ENCODE peak calls at places on chromosomes 6 and 20, in seven cellular contexts. One of them, this sample, is unnamed.

GRCh38 chr20:38143646-38144554 is 21.2 kb downstream of the TGM2 start:
- DNase-seq in epithelial cell of esophagus: peak
- DNase-seq in IMR-90: peak
- DNase-seq in mucosa of descending colon: peak
- DNase-seq in heart right ventricle: no peak
- DNase-seq in thyroid gland: no peak
- DNase-seq in A549: peak
- DNase-seq in this sample: no peak

GRCh38 chr20:59616306-59616705 is 12.0 kb downstream of the PHACTR3 start:
- DNase-seq in heart right ventricle: no peak
- DNase-seq in IMR-90: no peak
- DNase-seq in epithelial cell of esophagus: no peak
- DNase-seq in thyroid gland: no peak
- DNase-seq in mucosa of descending colon: no peak
- DNase-seq in A549: no peak
- DNase-seq in this sample: no peak

GRCh38 chr6:99589907-99590493 is 16.6 kb upstream of the PRDM13 start:
- DNase-seq in IMR-90: no peak
- DNase-seq in thyroid gland: no peak
- DNase-seq in mucosa of descending colon: no peak
- DNase-seq in epithelial cell of esophagus: no peak
- DNase-seq in A549: no peak
- DNase-seq in heart right ventricle: no peak
- DNase-seq in this sample: no peak

GRCh38 chr6:32047084-32047478 is 8.9 kb downstream of the CYP21A2 start:
- DNase-seq in thyroid gland: no peak
- DNase-seq in mucosa of descending colon: peak
- DNase-seq in A549: no peak
- DNase-seq in epithelial cell of esophagus: no peak
- DNase-seq in heart right ventricle: peak
- DNase-seq in IMR-90: peak
- DNase-seq in this sample: no peak

GRCh38 chr20:58642465-58642864 is 8.6 kb upstream of the STX16 start:
- DNase-seq in epithelial cell of esophagus: no peak
- DNase-seq in heart right ventricle: no peak
- DNase-seq in IMR-90: no peak
- DNase-seq in mucosa of descending colon: no peak
- DNase-seq in thyroid gland: no peak
- DNase-seq in A549: no peak
- DNase-seq in this sample: no peak

GRCh38 chr6:6634735-6635075 is 46.2 kb downstream of the LY86 start:
- DNase-seq in mucosa of descending colon: no peak
- DNase-seq in thyroid gland: no peak
- DNase-seq in heart right ventricle: no peak
- DNase-seq in A549: no peak
- DNase-seq in epithelial cell of esophagus: no peak
- DNase-seq in IMR-90: no peak
- DNase-seq in this sample: no peak

GRCh38 chr6:106155219-106155830 is 69.2 kb downstream of the PRDM1 start:
- DNase-seq in heart right ventricle: no peak
- DNase-seq in A549: no peak
- DNase-seq in mucosa of descending colon: no peak
- DNase-seq in IMR-90: no peak
- DNase-seq in epithelial cell of esophagus: no peak
- DNase-seq in thyroid gland: no peak
- DNase-seq in this sample: no peak

GRCh38 chr6:119683022-119683421 is 333.5 kb upstream of the MAN1A1 start:
- DNase-seq in epithelial cell of esophagus: peak
- DNase-seq in heart right ventricle: no peak
- DNase-seq in A549: no peak
- DNase-seq in mucosa of descending colon: no peak
- DNase-seq in thyroid gland: no peak
- DNase-seq in IMR-90: no peak
- DNase-seq in this sample: no peak

GRCh38 chr20:38157635-38158495 is 7.2 kb downstream of the TGM2 start:
- DNase-seq in heart right ventricle: no peak
- DNase-seq in mucosa of descending colon: no peak
- DNase-seq in A549: no peak
- DNase-seq in IMR-90: peak
- DNase-seq in epithelial cell of esophagus: no peak
- DNase-seq in thyroid gland: no peak
- DNase-seq in this sample: no peak

GRCh38 chr6:33745558-33745957 is 1.1 kb downstream of the IP6K3 start:
- DNase-seq in A549: no peak
- DNase-seq in IMR-90: peak
- DNase-seq in epithelial cell of esophagus: no peak
- DNase-seq in heart right ventricle: no peak
- DNase-seq in thyroid gland: no peak
- DNase-seq in mucosa of descending colon: no peak
- DNase-seq in this sample: no peak

GRCh38 chr6:142275146-142276006 is 26.4 kb upstream of the ADGRG6 start:
- DNase-seq in epithelial cell of esophagus: peak
- DNase-seq in IMR-90: peak
- DNase-seq in A549: peak
- DNase-seq in heart right ventricle: no peak
- DNase-seq in mucosa of descending colon: no peak
- DNase-seq in thyroid gland: no peak
- DNase-seq in this sample: no peak

GRCh38 chr6:32742374-32742773 is 1.2 kb downstream of the HLA-DQA2 start:
- DNase-seq in thyroid gland: no peak
- DNase-seq in A549: no peak
- DNase-seq in heart right ventricle: no peak
- DNase-seq in IMR-90: no peak
- DNase-seq in mucosa of descending colon: no peak
- DNase-seq in epithelial cell of esophagus: no peak
- DNase-seq in this sample: no peak

GRCh38 chr6:42877695-42878094 is 1.7 kb upstream of the RPL7L1 start:
- DNase-seq in mucosa of descending colon: no peak
- DNase-seq in heart right ventricle: no peak
- DNase-seq in IMR-90: no peak
- DNase-seq in thyroid gland: no peak
- DNase-seq in epithelial cell of esophagus: no peak
- DNase-seq in A549: no peak
- DNase-seq in this sample: no peak

GRCh38 chr6:42879372-42880239 is at the start of gene RPL7L1:
- DNase-seq in IMR-90: peak
- DNase-seq in epithelial cell of esophagus: peak
- DNase-seq in mucosa of descending colon: peak
- DNase-seq in A549: peak
- DNase-seq in heart right ventricle: peak
- DNase-seq in thyroid gland: peak
- DNase-seq in this sample: peak
- TF ChIP-seq CTCF in IMR-90: no peak
- TF ChIP-seq CTCF in epithelial cell of esophagus: no peak
- TF ChIP-seq CTCF in mucosa of descending colon: peak
- TF ChIP-seq CTCF in A549: no peak
- TF ChIP-seq CTCF in heart right ventricle: no peak
- TF ChIP-seq CTCF in thyroid gland: peak
- TF ChIP-seq CTCF in this sample: peak

GRCh38 chr20:63775096-63775978 is 35.8 kb downstream of the SLC2A4RG start:
- DNase-seq in IMR-90: peak
- DNase-seq in heart right ventricle: peak
- DNase-seq in mucosa of descending colon: peak
- DNase-seq in epithelial cell of esophagus: no peak
- DNase-seq in thyroid gland: peak
- DNase-seq in A549: no peak
- DNase-seq in this sample: peak
- TF ChIP-seq CTCF in IMR-90: peak
- TF ChIP-seq CTCF in heart right ventricle: peak
- TF ChIP-seq CTCF in mucosa of descending colon: no peak
- TF ChIP-seq CTCF in epithelial cell of esophagus: peak
- TF ChIP-seq CTCF in thyroid gland: peak
- TF ChIP-seq CTCF in A549: peak
- TF ChIP-seq CTCF in this sample: peak

GRCh38 chr6:101434601-101435000 is 41.1 kb downstream of the GRIK2 start:
- DNase-seq in epithelial cell of esophagus: no peak
- DNase-seq in A549: no peak
- DNase-seq in IMR-90: no peak
- DNase-seq in mucosa of descending colon: no peak
- DNase-seq in heart right ventricle: no peak
- DNase-seq in thyroid gland: no peak
- DNase-seq in this sample: no peak
- TF ChIP-seq CTCF in epithelial cell of esophagus: no peak
- TF ChIP-seq CTCF in A549: no peak
- TF ChIP-seq CTCF in IMR-90: no peak
- TF ChIP-seq CTCF in mucosa of descending colon: no peak
- TF ChIP-seq CTCF in heart right ventricle: no peak
- TF ChIP-seq CTCF in thyroid gland: no peak
- TF ChIP-seq CTCF in this sample: no peak

DNA sequence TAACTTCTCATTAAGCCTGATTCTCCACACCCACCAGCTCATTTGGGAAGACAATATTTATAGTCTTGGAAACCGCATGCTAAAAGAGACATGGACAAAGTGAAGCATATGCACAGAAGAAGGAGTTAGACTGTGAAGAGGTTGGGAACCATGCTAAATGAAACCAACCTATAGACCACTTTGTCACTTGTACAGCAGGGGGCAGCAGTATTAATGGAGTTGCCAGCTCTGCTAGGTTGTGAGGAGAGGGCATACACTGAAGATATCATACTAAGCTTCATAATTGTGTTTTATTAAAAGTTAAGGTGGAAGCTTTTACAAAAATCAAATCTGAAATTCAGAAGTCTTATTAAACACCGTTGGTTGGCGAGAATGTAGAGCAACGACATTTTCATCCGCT is 38.3 kb upstream of the HMGCLL1 start:
- DNase-seq in epithelial cell of esophagus: peak
- DNase-seq in IMR-90: peak
- DNase-seq in A549: no peak
- DNase-seq in thyroid gland: no peak
- DNase-seq in heart right ventricle: no peak
- DNase-seq in mucosa of descending colon: no peak
- DNase-seq in this sample: no peak
- TF ChIP-seq CTCF in epithelial cell of esophagus: peak
- TF ChIP-seq CTCF in IMR-90: peak
- TF ChIP-seq CTCF in A549: peak
- TF ChIP-seq CTCF in thyroid gland: no peak
- TF ChIP-seq CTCF in heart right ventricle: peak
- TF ChIP-seq CTCF in mucosa of descending colon: no peak
- TF ChIP-seq CTCF in this sample: no peak

GRCh38 chr6:37209461-37210205 is 39.7 kb downstream of the PIM1 start:
- DNase-seq in heart right ventricle: no peak
- DNase-seq in thyroid gland: no peak
- DNase-seq in IMR-90: no peak
- DNase-seq in mucosa of descending colon: no peak
- DNase-seq in A549: no peak
- DNase-seq in epithelial cell of esophagus: no peak
- DNase-seq in this sample: no peak

GRCh38 chr6:37210313-37210898 is 40.5 kb downstream of the PIM1 start:
- DNase-seq in mucosa of descending colon: no peak
- DNase-seq in thyroid gland: peak
- DNase-seq in heart right ventricle: no peak
- DNase-seq in IMR-90: peak
- DNase-seq in epithelial cell of esophagus: peak
- DNase-seq in A549: peak
- DNase-seq in this sample: peak

GRCh38 chr6:37206674-37207073 is 36.7 kb downstream of the PIM1 start:
- DNase-seq in epithelial cell of esophagus: no peak
- DNase-seq in IMR-90: no peak
- DNase-seq in A549: no peak
- DNase-seq in mucosa of descending colon: no peak
- DNase-seq in heart right ventricle: no peak
- DNase-seq in thyroid gland: no peak
- DNase-seq in this sample: no peak

GRCh38 chr6:37207903-37208456 is 38.0 kb downstream of the PIM1 start:
- DNase-seq in thyroid gland: peak
- DNase-seq in epithelial cell of esophagus: peak
- DNase-seq in IMR-90: peak
- DNase-seq in heart right ventricle: peak
- DNase-seq in A549: peak
- DNase-seq in mucosa of descending colon: peak
- DNase-seq in this sample: peak

GRCh38 chr6:37208793-37209192 is 38.8 kb downstream of the PIM1 start:
- DNase-seq in A549: no peak
- DNase-seq in IMR-90: no peak
- DNase-seq in epithelial cell of esophagus: no peak
- DNase-seq in heart right ventricle: no peak
- DNase-seq in mucosa of descending colon: no peak
- DNase-seq in thyroid gland: no peak
- DNase-seq in this sample: no peak
- TF ChIP-seq CTCF in A549: no peak
- TF ChIP-seq CTCF in IMR-90: no peak
- TF ChIP-seq CTCF in epithelial cell of esophagus: no peak
- TF ChIP-seq CTCF in heart right ventricle: no peak
- TF ChIP-seq CTCF in mucosa of descending colon: no peak
- TF ChIP-seq CTCF in thyroid gland: no peak
- TF ChIP-seq CTCF in this sample: no peak

DNA sequence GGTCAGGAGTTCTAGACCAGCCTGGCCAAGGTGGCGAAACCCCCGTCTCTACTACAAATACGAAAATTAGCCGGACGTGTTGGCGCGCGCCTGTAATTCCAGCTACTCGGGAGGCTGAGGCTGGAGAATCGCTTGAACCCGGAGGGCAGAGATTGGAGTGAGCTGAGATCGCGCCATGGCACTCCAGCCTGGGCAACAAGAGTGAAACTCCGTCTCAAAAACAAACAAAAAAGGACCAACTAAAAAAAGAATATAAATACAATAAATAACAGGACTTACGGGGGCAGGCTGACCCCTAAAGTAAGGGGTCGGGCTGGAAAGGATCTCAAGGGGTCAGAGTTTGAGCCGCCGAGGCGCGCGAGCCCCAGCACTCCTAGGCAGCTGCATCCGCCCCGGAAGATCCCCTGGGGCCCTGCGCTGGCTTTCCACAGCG is 509 bp upstream of the TPD52L2 start:
- DNase-seq in mucosa of descending colon: no peak
- DNase-seq in heart right ventricle: no peak
- DNase-seq in IMR-90: no peak
- DNase-seq in epithelial cell of esophagus: no peak
- DNase-seq in A549: no peak
- DNase-seq in thyroid gland: no peak
- DNase-seq in this sample: no peak
- TF ChIP-seq CTCF in mucosa of descending colon: no peak
- TF ChIP-seq CTCF in heart right ventricle: no peak
- TF ChIP-seq CTCF in IMR-90: no peak
- TF ChIP-seq CTCF in epithelial cell of esophagus: no peak
- TF ChIP-seq CTCF in A549: no peak
- TF ChIP-seq CTCF in thyroid gland: no peak
- TF ChIP-seq CTCF in this sample: no peak

GRCh38 chr6:137102851-137103492 is 58.2 kb upstream of the IL20RA start:
- DNase-seq in A549: no peak
- DNase-seq in thyroid gland: no peak
- DNase-seq in IMR-90: no peak
- DNase-seq in epithelial cell of esophagus: no peak
- DNase-seq in mucosa of descending colon: no peak
- DNase-seq in heart right ventricle: no peak
- DNase-seq in this sample: no peak
- TF ChIP-seq CTCF in A549: no peak
- TF ChIP-seq CTCF in thyroid gland: no peak
- TF ChIP-seq CTCF in IMR-90: no peak
- TF ChIP-seq CTCF in epithelial cell of esophagus: no peak
- TF ChIP-seq CTCF in mucosa of descending colon: no peak
- TF ChIP-seq CTCF in heart right ventricle: no peak
- TF ChIP-seq CTCF in this sample: no peak

GRCh38 chr6:43203029-43203717 is 21.2 kb downstream of the CUL9 start:
- DNase-seq in epithelial cell of esophagus: no peak
- DNase-seq in thyroid gland: no peak
- DNase-seq in mucosa of descending colon: no peak
- DNase-seq in A549: no peak
- DNase-seq in heart right ventricle: no peak
- DNase-seq in IMR-90: no peak
- DNase-seq in this sample: no peak
- TF ChIP-seq CTCF in epithelial cell of esophagus: no peak
- TF ChIP-seq CTCF in thyroid gland: no peak
- TF ChIP-seq CTCF in mucosa of descending colon: no peak
- TF ChIP-seq CTCF in A549: no peak
- TF ChIP-seq CTCF in heart right ventricle: no peak
- TF ChIP-seq CTCF in IMR-90: no peak
- TF ChIP-seq CTCF in this sample: no peak

This sample was measured in mesothelial cell of epicardium.